ENCODE peak calls at places on chromosomes 6 and 20, in eight cellular contexts. S, Y, V, L, D, E, G and Z are unnamed samples.

GRCh38 chr6:53873922-53874321 is 79.1 kb downstream of the LRRC1 start:
- DNase-seq in S (no peak), Y (no peak), V (no peak), L (no peak), D (peak), E (no peak), G (no peak), Z (no peak)

GRCh38 chr20:3980260-3981131 is 34.9 kb downstream of the RNF24 start:
- DNase-seq in S (peak), Y (peak), V (no peak), L (no peak), D (peak), E (peak), G (no peak), Z (peak)

GRCh38 chr6:165204807-165205545 is 104.4 kb downstream of the C6orf118 start:
- DNase-seq in S (no peak), Y (no peak), V (no peak), L (no peak), D (no peak), E (no peak), G (no peak), Z (no peak)

GRCh38 chr6:169473663-169474062 is 220.0 kb upstream of the THBS2 start:
- DNase-seq in S (no peak), Y (no peak), V (no peak), L (no peak), D (no peak), E (no peak), G (no peak), Z (no peak)

GRCh38 chr6:34423254-34423653 is 2.6 kb downstream of the RPS10 start:
- DNase-seq in S (no peak), Y (no peak), V (no peak), L (no peak), D (peak), E (no peak), G (no peak), Z (no peak)

GRCh38 chr20:38217791-38218565 is 42.6 kb downstream of the KIAA1755 start:
- DNase-seq in S (no peak), Y (peak), V (no peak), L (no peak), D (peak), E (peak), G (no peak), Z (peak)

GRCh38 chr6:32945953-32946352 is 5.1 kb upstream of the HLA-DMB start:
- DNase-seq in S (no peak), Y (no peak), V (no peak), L (no peak), D (no peak), E (no peak), G (no peak), Z (no peak)

GRCh38 chr6:100493206-100493888 is 28.6 kb upstream of the SIM1 start:
- DNase-seq in S (no peak), Y (peak), V (no peak), L (no peak), D (no peak), E (no peak), G (no peak), Z (no peak)

GRCh38 chr6:37787216-37787615 is 32.3 kb upstream of the ZFAND3 start:
- DNase-seq in S (no peak), Y (no peak), V (no peak), L (no peak), D (no peak), E (no peak), G (no peak), Z (no peak)

GRCh38 chr6:84688187-84688878 is 76.1 kb downstream of the TBX18 start:
- DNase-seq in S (no peak), Y (no peak), V (no peak), L (no peak), D (peak), E (peak), G (no peak), Z (no peak)

GRCh38 chr6:138533667-138534066 is 34.4 kb upstream of the NHSL1 start:
- DNase-seq in S (no peak), Y (no peak), V (no peak), L (no peak), D (no peak), E (no peak), G (no peak), Z (no peak)

GRCh38 chr20:2333821-2334220 is 38.0 kb downstream of the TGM3 start:
- DNase-seq in S (no peak), Y (no peak), V (no peak), L (no peak), D (no peak), E (no peak), G (no peak), Z (no peak)

GRCh38 chr20:6504826-6505225 is 262.7 kb upstream of the BMP2 start:
- DNase-seq in S (no peak), Y (no peak), V (no peak), L (no peak), D (peak), E (no peak), G (no peak), Z (no peak)

GRCh38 chr6:160509610-160510009 is 154.5 kb downstream of the LPA start:
- DNase-seq in S (no peak), Y (no peak), V (no peak), L (no peak), D (no peak), E (no peak), G (no peak), Z (no peak)

GRCh38 chr6:84048588-84048987 is 15.0 kb downstream of the MRAP2 start:
- DNase-seq in S (no peak), Y (no peak), V (no peak), L (no peak), D (no peak), E (no peak), G (no peak), Z (no peak)

GRCh38 chr6:125338381-125338780 is 36.6 kb upstream of the HDDC2 start:
- DNase-seq in S (no peak), Y (no peak), V (no peak), L (no peak), D (no peak), E (no peak), G (no peak), Z (no peak)

GRCh38 chr6:55108469-55109130 is 65.7 kb upstream of the HCRTR2 start:
- DNase-seq in S (no peak), Y (peak), V (no peak), L (no peak), D (no peak), E (no peak), G (no peak), Z (no peak)

GRCh38 chr6:157779705-157780604 is 43.1 kb upstream of the SNX9 start:
- DNase-seq in S (no peak), Y (no peak), V (no peak), L (no peak), D (peak), E (no peak), G (no peak), Z (no peak)

GRCh38 chr6:155272353-155273222 is 8.8 kb downstream of the CLDN20 start:
- DNase-seq in S (no peak), Y (no peak), V (no peak), L (no peak), D (peak), E (no peak), G (no peak), Z (no peak)

GRCh38 chr20:37243937-37244571 is 17.6 kb downstream of the GHRH start:
- DNase-seq in S (no peak), Y (no peak), V (no peak), L (no peak), D (peak), E (no peak), G (no peak), Z (no peak)

GRCh38 chr6:50977796-50978195 is 159.1 kb downstream of the TFAP2B start:
- DNase-seq in S (no peak), Y (no peak), V (no peak), L (no peak), D (no peak), E (no peak), G (no peak), Z (no peak)

GRCh38 chr6:19921821-19922220 is 84.7 kb downstream of the ID4 start:
- DNase-seq in S (no peak), Y (no peak), V (no peak), L (no peak), D (no peak), E (no peak), G (no peak), Z (no peak)

GRCh38 chr6:6220718-6221117 is 99.7 kb downstream of the F13A1 start:
- DNase-seq in S (no peak), Y (no peak), V (no peak), L (no peak), D (no peak), E (no peak), G (no peak), Z (peak)

GRCh38 chr20:10414982-10415650 is 18.9 kb downstream of the MKKS start:
- DNase-seq in S (no peak), Y (peak), V (no peak), L (no peak), D (peak), E (no peak), G (no peak), Z (peak)

GRCh38 chr6:125913864-125914351 is 42.7 kb upstream of the HINT3 start:
- DNase-seq in S (peak), Y (no peak), V (no peak), L (no peak), D (peak), E (peak), G (no peak), Z (peak)

GRCh38 chr6:70371454-70372105 is 41.7 kb upstream of the FAM135A start:
- DNase-seq in S (peak), Y (peak), V (no peak), L (peak), D (peak), E (peak), G (no peak), Z (peak)

GRCh38 chr6:2782825-2783187 is 17.6 kb downstream of the WRNIP1 start:
- DNase-seq in S (no peak), Y (no peak), V (no peak), L (no peak), D (no peak), E (no peak), G (no peak), Z (no peak)

GRCh38 chr20:43458422-43458924 is 777 bp downstream of the SRSF6 start:
- DNase-seq in S (no peak), Y (no peak), V (no peak), L (no peak), D (peak), E (no peak), G (no peak), Z (no peak)

GRCh38 chr6:130215526-130215925 is 7.2 kb downstream of the SAMD3 start:
- DNase-seq in S (peak), Y (peak), V (no peak), L (no peak), D (no peak), E (no peak), G (no peak), Z (no peak)

GRCh38 chr6:161489626-161490306 is 215.9 kb upstream of the AGPAT4 start:
- DNase-seq in S (no peak), Y (no peak), V (no peak), L (no peak), D (no peak), E (no peak), G (no peak), Z (no peak)

GRCh38 chr20:62326959-62327725 is 24.3 kb downstream of the ADRM1 start:
- DNase-seq in S (no peak), Y (no peak), V (no peak), L (no peak), D (no peak), E (no peak), G (no peak), Z (no peak)

GRCh38 chr20:50110141-50111047 is 2.6 kb downstream of the UBE2V1 start:
- DNase-seq in S (peak), Y (no peak), V (no peak), L (no peak), D (peak), E (peak), G (no peak), Z (no peak)

GRCh38 chr20:48153523-48153922 is 368.2 kb upstream of the SULF2 start:
- DNase-seq in S (no peak), Y (peak), V (peak), L (no peak), D (peak), E (no peak), G (no peak), Z (no peak)

GRCh38 chr20:47663354-47664067 is 121.8 kb downstream of the SULF2 start:
- DNase-seq in S (peak), Y (peak), V (peak), L (no peak), D (peak), E (no peak), G (peak), Z (peak)

GRCh38 chr20:62067547-62068260 is 2.0 kb upstream of the TAF4 start:
- DNase-seq in S (peak), Y (no peak), V (no peak), L (no peak), D (no peak), E (no peak), G (no peak), Z (no peak)

GRCh38 chr20:53220482-53221307 is 248.5 kb downstream of the TSHZ2 start:
- DNase-seq in S (no peak), Y (no peak), V (no peak), L (no peak), D (peak), E (no peak), G (no peak), Z (no peak)

GRCh38 chr20:13990465-13990864 is at the start of gene SEL1L2:
- DNase-seq in S (no peak), Y (peak), V (no peak), L (no peak), D (no peak), E (no peak), G (no peak), Z (no peak)

GRCh38 chr20:63500902-63501817 is 2.3 kb upstream of the EEF1A2 start:
- DNase-seq in S (no peak), Y (no peak), V (no peak), L (no peak), D (no peak), E (no peak), G (no peak), Z (no peak)

GRCh38 chr6:142521791-142522190 is 220.0 kb downstream of the ADGRG6 start:
- DNase-seq in S (no peak), Y (no peak), V (no peak), L (no peak), D (no peak), E (no peak), G (no peak), Z (no peak)